ENCODE peak calls at places on chromosomes 16 and 17, in four cellular contexts. C is A549; W is left cardiac atrium; Y is CD4-positive, CD25-positive, alpha-beta regulatory T cell. K is an unnamed sample.

GRCh38 chr17:8488491-8488890 is 52.8 kb downstream of the NDEL1 start:
- ATAC-seq in C (peak), W (no peak), Y (no peak), K (no peak)

GRCh38 chr16:9489823-9490467 is 398.5 kb downstream of the HAPSTR1 start:
- ATAC-seq in C (peak), W (peak), Y (no peak), K (peak)

GRCh38 chr17:61128671-61129115 is 270.9 kb upstream of the TBX2 start:
- ATAC-seq in C (no peak), W (no peak), Y (no peak), K (no peak)

GRCh38 chr16:23155445-23156049 is 6.3 kb upstream of the USP31 start:
- ATAC-seq in C (peak), W (no peak), Y (no peak), K (no peak)

GRCh38 chr17:64534187-64534586 is 27.4 kb downstream of the CEP95 start:
- ATAC-seq in C (peak), W (no peak), Y (no peak), K (no peak)

GRCh38 chr17:55699178-55699865 is 23.3 kb downstream of the TMEM100 start:
- ATAC-seq in C (peak), W (no peak), Y (no peak), K (peak)

GRCh38 chr17:3004150-3004801 is 59.1 kb downstream of the OR1D5 start:
- ATAC-seq in C (peak), W (peak), Y (peak), K (peak)

GRCh38 chr16:50281391-50282009 is 15.1 kb downstream of the ADCY7 start:
- ATAC-seq in C (no peak), W (no peak), Y (no peak), K (no peak)

GRCh38 chr17:3815122-3815521 is 14.1 kb upstream of the ITGAE start:
- ATAC-seq in C (no peak), W (no peak), Y (no peak), K (no peak)

GRCh38 chr16:68711421-68712139 is 25.5 kb upstream of the CDH1 start:
- ATAC-seq in C (no peak), W (peak), Y (peak), K (no peak)

GRCh38 chr16:57386381-57386951 is 14.2 kb downstream of the CX3CL1 start:
- ATAC-seq in C (no peak), W (no peak), Y (no peak), K (no peak)

GRCh38 chr17:66775881-66776400 is 59.0 kb upstream of the CACNG5 start:
- ATAC-seq in C (no peak), W (no peak), Y (no peak), K (no peak)

GRCh38 chr16:24950275-24950674 is 64.9 kb downstream of the ARHGAP17 start:
- ATAC-seq in C (no peak), W (no peak), Y (no peak), K (no peak)

GRCh38 chr16:35776-36305 is 17.6 kb downstream of the POLR3K start:
- ATAC-seq in C (no peak), W (no peak), Y (no peak), K (no peak)

GRCh38 chr17:50386451-50386994 is 10.8 kb downstream of the LRRC59 start:
- ATAC-seq in C (peak), W (peak), Y (no peak), K (no peak)

GRCh38 chr17:75124819-75125162 is 6.8 kb downstream of the NT5C start:
- ATAC-seq in C (peak), W (peak), Y (no peak), K (no peak)

GRCh38 chr17:37493249-37494027 is 3.7 kb downstream of the DUSP14 start:
- ATAC-seq in C (no peak), W (no peak), Y (no peak), K (no peak)

GRCh38 chr16:67183627-67184452 is at the start of gene MATCAP1:
- ATAC-seq in C (peak), W (peak), Y (peak), K (peak)

GRCh38 chr16:73037331-73037745 is 10.6 kb downstream of the ZFHX3 start:
- ATAC-seq in C (no peak), W (peak), Y (no peak), K (peak)

GRCh38 chr16:68790130-68790761 is 53.1 kb upstream of the TANGO6 start:
- ATAC-seq in C (peak), W (no peak), Y (no peak), K (no peak)

GRCh38 chr17:29078183-29079045 is 35.5 kb downstream of the PIPOX start:
- ATAC-seq in C (no peak), W (peak), Y (no peak), K (no peak)

GRCh38 chr17:40554646-40555295 is 10.5 kb downstream of the CCR7 start:
- ATAC-seq in C (no peak), W (no peak), Y (peak), K (no peak)

GRCh38 chr17:45332989-45333701 is 16.3 kb upstream of the MAP3K14 start:
- ATAC-seq in C (no peak), W (peak), Y (peak), K (no peak)

GRCh38 chr17:7712111-7712771 is 5.3 kb upstream of the DNAH2 start:
- ATAC-seq in C (no peak), W (no peak), Y (peak), K (no peak)

GRCh38 chr17:43572368-43572980 is 26.3 kb upstream of the ETV4 start:
- ATAC-seq in C (no peak), W (no peak), Y (no peak), K (no peak)

K was measured in gastroesophageal sphincter.